ENCODE peak calls at places on chromosomes 11 and 22, in six cellular contexts. One of them, this sample, is unnamed.
A peak's percentile ranks its signal among the peaks of the same experiment; 100 is the strongest.

GRCh38 chr11:88377661-88378060 is 40.1 kb upstream of the CTSC start:
- DNase-seq in heart right ventricle: no peak
- DNase-seq in colonic mucosa: no peak
- DNase-seq in brain microvascular endothelial cell: no peak
- DNase-seq in fibroblast of pulmonary artery: no peak
- DNase-seq in astrocyte of the spinal cord: no peak
- DNase-seq in this sample: no peak

GRCh38 chr11:36056160-36056751 is 112.4 kb downstream of the LDLRAD3 start:
- DNase-seq in heart right ventricle: no peak
- DNase-seq in colonic mucosa: peak; percentile 22
- DNase-seq in brain microvascular endothelial cell: peak; percentile 26
- DNase-seq in fibroblast of pulmonary artery: peak; percentile 80
- DNase-seq in astrocyte of the spinal cord: no peak
- DNase-seq in this sample: peak; percentile 29

GRCh38 chr11:14015711-14016110 is 53.2 kb downstream of the SPON1 start:
- DNase-seq in heart right ventricle: no peak
- DNase-seq in colonic mucosa: no peak
- DNase-seq in brain microvascular endothelial cell: peak; percentile 51
- DNase-seq in fibroblast of pulmonary artery: peak; percentile 40
- DNase-seq in astrocyte of the spinal cord: peak; percentile 53
- DNase-seq in this sample: peak; percentile 74

GRCh38 chr22:50528682-50529415 is 963 bp downstream of the TYMP start:
- DNase-seq in heart right ventricle: no peak
- DNase-seq in colonic mucosa: no peak
- DNase-seq in brain microvascular endothelial cell: no peak
- DNase-seq in fibroblast of pulmonary artery: no peak
- DNase-seq in astrocyte of the spinal cord: no peak
- DNase-seq in this sample: no peak

GRCh38 chr11:25317221-25317620 is 820.4 kb downstream of the LUZP2 start:
- DNase-seq in heart right ventricle: no peak
- DNase-seq in colonic mucosa: no peak
- DNase-seq in brain microvascular endothelial cell: no peak
- DNase-seq in fibroblast of pulmonary artery: no peak
- DNase-seq in astrocyte of the spinal cord: no peak
- DNase-seq in this sample: peak; percentile 61

GRCh38 chr22:17083811-17084540 is 824 bp upstream of the IL17RA start:
- DNase-seq in heart right ventricle: no peak
- DNase-seq in colonic mucosa: no peak
- DNase-seq in brain microvascular endothelial cell: no peak
- DNase-seq in fibroblast of pulmonary artery: no peak
- DNase-seq in astrocyte of the spinal cord: no peak
- DNase-seq in this sample: no peak

GRCh38 chr11:79274636-79275315 is 166.1 kb downstream of the TENM4 start:
- DNase-seq in heart right ventricle: no peak
- DNase-seq in colonic mucosa: no peak
- DNase-seq in brain microvascular endothelial cell: no peak
- DNase-seq in fibroblast of pulmonary artery: peak; percentile 13
- DNase-seq in astrocyte of the spinal cord: peak; percentile 67
- DNase-seq in this sample: no peak

GRCh38 chr11:125192194-125192593 is 27.6 kb downstream of the PKNOX2 start:
- DNase-seq in heart right ventricle: no peak
- DNase-seq in colonic mucosa: no peak
- DNase-seq in brain microvascular endothelial cell: no peak
- DNase-seq in fibroblast of pulmonary artery: peak; percentile 51
- DNase-seq in astrocyte of the spinal cord: no peak
- DNase-seq in this sample: no peak

GRCh38 chr11:68010058-68011041 is at the start of gene ALDH3B1:
- DNase-seq in heart right ventricle: peak; percentile 82
- DNase-seq in colonic mucosa: peak; percentile 94
- DNase-seq in brain microvascular endothelial cell: peak; percentile 71
- DNase-seq in fibroblast of pulmonary artery: peak; percentile 88
- DNase-seq in astrocyte of the spinal cord: peak; percentile 79
- DNase-seq in this sample: no peak

GRCh38 chr11:76835928-76836612 is 24.6 kb upstream of the ACER3 start:
- DNase-seq in heart right ventricle: peak; percentile 44
- DNase-seq in colonic mucosa: peak; percentile 87
- DNase-seq in brain microvascular endothelial cell: no peak
- DNase-seq in fibroblast of pulmonary artery: peak; percentile 82
- DNase-seq in astrocyte of the spinal cord: peak; percentile 58
- DNase-seq in this sample: peak; percentile 45

GRCh38 chr11:65551572-65552398 is 6.4 kb downstream of the LTBP3 start:
- DNase-seq in heart right ventricle: no peak
- DNase-seq in colonic mucosa: peak; percentile 91
- DNase-seq in brain microvascular endothelial cell: no peak
- DNase-seq in fibroblast of pulmonary artery: peak; percentile 29
- DNase-seq in astrocyte of the spinal cord: no peak
- DNase-seq in this sample: peak; percentile 39

GRCh38 chr22:42769574-42770447 is 49.1 kb upstream of the A4GALT start:
- DNase-seq in heart right ventricle: peak; percentile 61
- DNase-seq in colonic mucosa: peak; percentile 41
- DNase-seq in brain microvascular endothelial cell: peak; percentile 90
- DNase-seq in fibroblast of pulmonary artery: peak; percentile 92
- DNase-seq in astrocyte of the spinal cord: peak; percentile 82
- DNase-seq in this sample: peak; percentile 62

GRCh38 chr11:97729546-97730272 is 1291.0 kb upstream of the CNTN5 start:
- DNase-seq in heart right ventricle: no peak
- DNase-seq in colonic mucosa: no peak
- DNase-seq in brain microvascular endothelial cell: no peak
- DNase-seq in fibroblast of pulmonary artery: peak; percentile 94
- DNase-seq in astrocyte of the spinal cord: no peak
- DNase-seq in this sample: no peak
- TF ChIP-seq CTCF in heart right ventricle: no peak
- TF ChIP-seq CTCF in colonic mucosa: no peak
- TF ChIP-seq CTCF in brain microvascular endothelial cell: no peak
- TF ChIP-seq CTCF in fibroblast of pulmonary artery: no peak
- TF ChIP-seq CTCF in astrocyte of the spinal cord: no peak
- TF ChIP-seq CTCF in this sample: no peak

GRCh38 chr11:16926868-16927267 is 87.3 kb downstream of the PLEKHA7 start:
- DNase-seq in heart right ventricle: no peak
- DNase-seq in colonic mucosa: no peak
- DNase-seq in brain microvascular endothelial cell: no peak
- DNase-seq in fibroblast of pulmonary artery: no peak
- DNase-seq in astrocyte of the spinal cord: no peak
- DNase-seq in this sample: no peak

GRCh38 chr11:16924462-16924825 is 89.8 kb downstream of the PLEKHA7 start:
- DNase-seq in heart right ventricle: no peak
- DNase-seq in colonic mucosa: peak; percentile 25
- DNase-seq in brain microvascular endothelial cell: no peak
- DNase-seq in fibroblast of pulmonary artery: no peak
- DNase-seq in astrocyte of the spinal cord: no peak
- DNase-seq in this sample: no peak

GRCh38 chr11:16925495-16926065 is 88.6 kb downstream of the PLEKHA7 start:
- DNase-seq in heart right ventricle: peak; percentile 23
- DNase-seq in colonic mucosa: peak; percentile 62
- DNase-seq in brain microvascular endothelial cell: peak; percentile 7
- DNase-seq in fibroblast of pulmonary artery: peak; percentile 25
- DNase-seq in astrocyte of the spinal cord: peak; percentile 29
- DNase-seq in this sample: peak; percentile 63

GRCh38 chr11:16923987-16924386 is 90.2 kb downstream of the PLEKHA7 start:
- DNase-seq in heart right ventricle: no peak
- DNase-seq in colonic mucosa: peak; percentile 80
- DNase-seq in brain microvascular endothelial cell: no peak
- DNase-seq in fibroblast of pulmonary artery: no peak
- DNase-seq in astrocyte of the spinal cord: no peak
- DNase-seq in this sample: no peak

GRCh38 chr11:16924826-16925494 is 89.3 kb downstream of the PLEKHA7 start:
- DNase-seq in heart right ventricle: peak; percentile 39
- DNase-seq in colonic mucosa: peak; percentile 86
- DNase-seq in brain microvascular endothelial cell: peak; percentile 6
- DNase-seq in fibroblast of pulmonary artery: peak; percentile 25
- DNase-seq in astrocyte of the spinal cord: peak; percentile 59
- DNase-seq in this sample: peak; percentile 78
- H3K4me3 ChIP-seq in heart right ventricle: peak overlapping the region; percentile 74
- H3K4me3 ChIP-seq in colonic mucosa: peak overlapping the region; percentile 34
- H3K4me3 ChIP-seq in brain microvascular endothelial cell: peak overlapping the region; percentile 46
- H3K4me3 ChIP-seq in fibroblast of pulmonary artery: peak overlapping the region; percentile 19
- H3K4me3 ChIP-seq in astrocyte of the spinal cord: peak overlapping the region; percentile 44
- H3K4me3 ChIP-seq in this sample: peak overlapping the region; percentile 48

DNA sequence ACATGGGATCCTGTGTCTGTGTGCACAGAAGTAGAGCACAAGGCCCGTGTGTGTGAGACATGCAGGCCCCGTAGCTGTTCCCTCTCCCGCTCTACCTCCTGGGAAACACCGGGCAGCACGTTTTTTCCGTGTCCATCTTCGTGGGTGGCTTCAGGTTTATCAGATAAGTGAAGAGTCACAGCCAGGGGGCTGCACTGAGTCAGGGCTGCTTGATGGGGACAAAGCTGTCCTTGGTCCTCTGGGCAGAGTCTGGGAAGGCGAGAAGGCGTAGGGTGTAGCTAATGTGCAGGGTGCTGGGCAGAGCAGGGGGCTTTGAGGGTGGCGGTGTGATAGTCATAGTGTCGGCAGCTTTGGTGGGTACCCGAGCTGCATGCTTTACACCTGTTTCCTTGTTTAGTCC is 23.7 kb downstream of the INCENP start:
- DNase-seq in heart right ventricle: no peak
- DNase-seq in colonic mucosa: no peak
- DNase-seq in brain microvascular endothelial cell: no peak
- DNase-seq in fibroblast of pulmonary artery: no peak
- DNase-seq in astrocyte of the spinal cord: no peak
- DNase-seq in this sample: no peak
- TF ChIP-seq CTCF in heart right ventricle: no peak
- TF ChIP-seq CTCF in colonic mucosa: no peak
- TF ChIP-seq CTCF in brain microvascular endothelial cell: peak; percentile 17
- TF ChIP-seq CTCF in fibroblast of pulmonary artery: no peak
- TF ChIP-seq CTCF in astrocyte of the spinal cord: no peak
- TF ChIP-seq CTCF in this sample: no peak

DNA sequence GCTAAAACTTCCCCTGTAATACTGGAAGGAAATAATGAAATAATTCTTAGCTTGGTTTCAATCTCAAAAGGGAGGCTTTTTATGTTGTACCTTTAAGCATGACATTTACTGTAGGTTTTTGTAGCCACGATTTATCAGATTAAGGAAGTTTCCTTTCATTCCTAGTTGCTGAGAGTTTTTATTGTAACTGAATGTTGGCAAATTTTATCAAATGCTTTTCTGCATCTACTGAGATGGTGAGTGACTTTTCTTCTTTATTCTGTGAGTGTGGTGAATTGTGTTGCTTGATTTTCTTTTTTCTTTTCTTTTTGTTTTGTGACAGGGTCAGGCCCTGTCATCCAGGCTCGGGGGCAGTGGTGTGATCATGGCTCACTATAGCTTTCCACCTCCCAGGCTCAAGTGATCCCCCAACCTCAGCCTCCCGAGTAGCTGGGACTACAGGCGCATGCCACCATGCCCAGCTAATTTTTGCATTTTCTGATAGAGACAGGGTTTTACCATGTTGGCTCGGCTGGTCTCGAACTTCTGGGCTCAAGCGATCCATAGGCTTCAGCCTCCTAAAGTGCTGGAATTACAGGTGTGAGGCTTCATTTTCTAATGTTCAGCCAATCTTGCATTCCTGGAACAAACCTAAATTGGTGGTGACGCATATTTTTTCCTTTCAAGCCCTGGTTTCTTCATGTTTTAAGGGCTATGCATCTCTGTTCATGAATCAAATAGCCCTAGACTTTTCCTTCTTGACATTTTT is 26.2 kb downstream of the SUSD2 start:
- DNase-seq in heart right ventricle: no peak
- DNase-seq in colonic mucosa: no peak
- DNase-seq in brain microvascular endothelial cell: no peak
- DNase-seq in fibroblast of pulmonary artery: peak; percentile 33
- DNase-seq in astrocyte of the spinal cord: peak; percentile 33
- DNase-seq in this sample: peak; percentile 4
- H3K4me3 ChIP-seq in heart right ventricle: no peak overlapping the region
- H3K4me3 ChIP-seq in colonic mucosa: no peak overlapping the region
- H3K4me3 ChIP-seq in brain microvascular endothelial cell: no peak overlapping the region
- H3K4me3 ChIP-seq in fibroblast of pulmonary artery: no peak overlapping the region
- H3K4me3 ChIP-seq in astrocyte of the spinal cord: no peak overlapping the region
- H3K4me3 ChIP-seq in this sample: no peak overlapping the region

DNA sequence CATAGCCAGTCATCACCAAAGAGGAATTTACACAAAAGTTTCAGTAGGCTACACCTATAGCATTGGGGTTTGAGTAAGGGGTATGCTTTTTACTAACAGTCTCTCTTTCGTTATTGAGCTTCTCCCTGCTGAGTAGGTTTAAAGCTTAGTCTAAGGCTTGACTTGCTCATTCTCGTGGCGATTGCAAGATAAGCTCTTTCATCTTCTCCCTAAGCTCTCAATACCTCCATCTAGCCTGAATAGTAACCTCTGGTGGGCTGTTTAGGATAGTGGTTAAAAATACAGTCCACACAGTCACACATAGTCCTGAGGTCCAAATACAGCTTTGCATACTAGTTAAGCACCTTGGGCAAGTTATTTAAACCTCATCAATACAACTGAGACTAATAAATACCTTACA is 65.6 kb downstream of the IMMP1L start:
- DNase-seq in heart right ventricle: no peak
- DNase-seq in colonic mucosa: no peak
- DNase-seq in brain microvascular endothelial cell: no peak
- DNase-seq in fibroblast of pulmonary artery: no peak
- DNase-seq in astrocyte of the spinal cord: no peak
- DNase-seq in this sample: no peak
- TF ChIP-seq CTCF in heart right ventricle: no peak
- TF ChIP-seq CTCF in colonic mucosa: no peak
- TF ChIP-seq CTCF in brain microvascular endothelial cell: no peak
- TF ChIP-seq CTCF in fibroblast of pulmonary artery: no peak
- TF ChIP-seq CTCF in astrocyte of the spinal cord: no peak
- TF ChIP-seq CTCF in this sample: no peak

DNA sequence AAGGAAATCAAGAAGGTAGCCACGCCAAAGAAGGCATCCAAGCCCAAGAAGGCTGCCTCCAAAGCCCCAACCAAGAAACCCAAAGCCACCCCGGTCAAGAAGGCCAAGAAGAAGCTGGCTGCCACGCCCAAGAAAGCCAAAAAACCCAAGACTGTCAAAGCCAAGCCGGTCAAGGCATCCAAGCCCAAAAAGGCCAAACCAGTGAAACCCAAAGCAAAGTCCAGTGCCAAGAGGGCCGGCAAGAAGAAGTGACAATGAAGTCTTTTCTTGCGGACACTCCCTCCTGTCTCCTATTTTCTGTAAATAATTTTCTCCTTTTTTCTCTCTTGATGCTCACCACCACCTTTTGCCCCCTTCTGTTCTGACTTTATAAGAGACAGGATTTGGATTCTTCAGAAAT is 1.9 kb upstream of the GCAT start:
- DNase-seq in heart right ventricle: no peak
- DNase-seq in colonic mucosa: no peak
- DNase-seq in brain microvascular endothelial cell: no peak
- DNase-seq in fibroblast of pulmonary artery: no peak
- DNase-seq in astrocyte of the spinal cord: no peak
- DNase-seq in this sample: no peak
- H3K4me3 ChIP-seq in heart right ventricle: peak overlapping the region; percentile 85
- H3K4me3 ChIP-seq in colonic mucosa: peak overlapping the region; percentile 60
- H3K4me3 ChIP-seq in brain microvascular endothelial cell: peak overlapping the region; percentile 78
- H3K4me3 ChIP-seq in fibroblast of pulmonary artery: peak overlapping the region; percentile 70
- H3K4me3 ChIP-seq in astrocyte of the spinal cord: peak overlapping the region; percentile 69
- H3K4me3 ChIP-seq in this sample: peak overlapping the region; percentile 55

GRCh38 chr22:44090571-44090905 is 66.4 kb downstream of the PARVB start:
- DNase-seq in heart right ventricle: no peak
- DNase-seq in colonic mucosa: no peak
- DNase-seq in brain microvascular endothelial cell: no peak
- DNase-seq in fibroblast of pulmonary artery: no peak
- DNase-seq in astrocyte of the spinal cord: no peak
- DNase-seq in this sample: no peak
- TF ChIP-seq CTCF in heart right ventricle: no peak
- TF ChIP-seq CTCF in colonic mucosa: no peak
- TF ChIP-seq CTCF in brain microvascular endothelial cell: no peak
- TF ChIP-seq CTCF in fibroblast of pulmonary artery: no peak
- TF ChIP-seq CTCF in astrocyte of the spinal cord: no peak
- TF ChIP-seq CTCF in this sample: no peak

This sample was measured in bronchial epithelial cell.